ENCODE peak calls at places on chromosomes 2 and 18, in four cellular contexts. A is RWPE1; K is T follicular helper cell; C is activated T-cell treated with anti-CD3 and anti-CD28 coated beads, Interleukin-2, amount 50 U/mL, for 1 hour. Z is an unnamed sample.

GRCh38 chr2:85680707-85681353 is 12.8 kb upstream of the SFTPB start:
- DNase-seq in K (no peak), A (peak), C (no peak), Z (no peak)

GRCh38 chr2:223820549-223820948 is 16.8 kb downstream of the AP1S3 start:
- DNase-seq in C (no peak), K (no peak), A (no peak), Z (no peak)

GRCh38 chr2:30404354-30405265 is 42.4 kb upstream of the LCLAT1 start:
- DNase-seq in K (no peak), C (no peak), A (no peak), Z (no peak)

GRCh38 chr2:197358927-197359326 is 48.3 kb upstream of the ANKRD44 start:
- DNase-seq in K (no peak), C (no peak), A (no peak), Z (no peak)

GRCh38 chr2:226798422-226799210 is 1.0 kb downstream of the IRS1 start:
- DNase-seq in K (no peak), A (peak), C (peak), Z (peak)

GRCh38 chr2:167972746-167973145 is 274.6 kb downstream of the STK39 start:
- DNase-seq in K (no peak), A (no peak), C (no peak), Z (no peak)

GRCh38 chr2:238942941-238943715 is 95.2 kb downstream of the TWIST2 start:
- DNase-seq in C (no peak), K (no peak), A (no peak), Z (no peak)

GRCh38 chr18:2302628-2303516 is 268.4 kb downstream of the METTL4 start:
- DNase-seq in A (peak), C (no peak), K (no peak), Z (no peak)

GRCh38 chr2:225668606-225669266 is 269.2 kb downstream of the NYAP2 start:
- DNase-seq in A (peak), C (no peak), K (no peak), Z (peak)

GRCh38 chr2:8679827-8680731 is 1.8 kb upstream of the ID2 start:
- DNase-seq in K (no peak), A (no peak), C (no peak), Z (no peak)

GRCh38 chr2:55109219-55109891 is 59.1 kb upstream of the RTN4 start:
- DNase-seq in C (no peak), K (no peak), A (peak), Z (no peak)

GRCh38 chr2:166126014-166126639 is 1.7 kb downstream of the SCN1A start:
- DNase-seq in C (no peak), A (no peak), K (no peak), Z (no peak)

GRCh38 chr2:140650825-140651224 is 1480.0 kb downstream of the LRP1B start:
- DNase-seq in C (no peak), A (peak), K (no peak), Z (no peak)

GRCh38 chr2:8298783-8299182 is 383.1 kb upstream of the ID2 start:
- DNase-seq in C (no peak), K (no peak), A (no peak), Z (no peak)

GRCh38 chr2:240302041-240302440 is 133.4 kb upstream of the GPC1 start:
- DNase-seq in A (no peak), K (no peak), C (no peak), Z (no peak)

GRCh38 chr2:109365131-109365530 is 236.1 kb downstream of the SH3RF3 start:
- DNase-seq in A (no peak), C (no peak), K (no peak), Z (no peak)

GRCh38 chr2:161243873-161244272 is 64.4 kb upstream of the PSMD14 start:
- DNase-seq in K (no peak), C (peak), A (no peak), Z (no peak)

GRCh38 chr18:9613550-9614400 is 584 bp downstream of the PPP4R1 start:
- DNase-seq in K (peak), C (peak), A (peak), Z (peak)

GRCh38 chr2:150482667-150483260 is 4.7 kb downstream of the RND3 start:
- DNase-seq in A (no peak), C (no peak), K (no peak), Z (no peak)